ENCODE peak calls at places on chromosomes 16 and 17, in six cellular contexts. T, U, H, B, P and F are unnamed samples.

GRCh38 chr17:7586673-7587419 is 3.0 kb downstream of the SOX15 start:
- DNase-seq in P (no peak), H (peak; percentile 42), B (no peak), T (no peak), U (no peak), F (no peak)

GRCh38 chr16:27475561-27475960 is 73.6 kb downstream of the IL21R start:
- DNase-seq in H (no peak), U (no peak), B (peak; percentile 66), P (peak; percentile 95), T (no peak), F (no peak)

GRCh38 chr17:1422907-1423306 is 22.9 kb upstream of the YWHAE start:
- DNase-seq in P (peak; percentile 98), H (no peak), B (peak; percentile 87), T (no peak), U (no peak), F (no peak)

GRCh38 chr16:11016524-11016988 is 72.2 kb downstream of the CLEC16A start:
- DNase-seq in H (no peak), P (peak; percentile 28), T (no peak), U (no peak), B (no peak), F (no peak)

GRCh38 chr17:47834756-47835155 is 3.3 kb downstream of the LRRC46 start:
- DNase-seq in T (no peak), P (no peak), H (no peak), B (no peak), U (no peak), F (no peak)

GRCh38 chr16:67027046-67027445 is 1.9 kb upstream of the CBFB start:
- DNase-seq in U (peak; percentile 45), B (no peak), H (no peak), T (no peak), P (no peak), F (no peak)

GRCh38 chr17:50609376-50610074 is 25.2 kb upstream of the ABCC3 start:
- DNase-seq in T (no peak), U (no peak), H (no peak), P (no peak), B (no peak), F (no peak)

GRCh38 chr17:44607836-44608690 is 48.2 kb upstream of the MEIOC start:
- DNase-seq in T (no peak), H (peak; percentile 76), U (no peak), P (peak; percentile 74), B (peak; percentile 37), F (no peak)

GRCh38 chr16:68445458-68445857 is 2.9 kb downstream of the SMPD3 start:
- DNase-seq in P (peak; percentile 5), H (peak; percentile 68), T (no peak), B (no peak), U (no peak), F (no peak)

GRCh38 chr16:27181020-27181419 is 22.3 kb upstream of the KDM8 start:
- DNase-seq in H (no peak), P (no peak), U (no peak), T (no peak), B (no peak), F (no peak)

GRCh38 chr16:24758986-24759385 is 29.5 kb downstream of the TNRC6A start:
- DNase-seq in U (no peak), T (no peak), H (no peak), P (no peak), B (no peak), F (no peak)

GRCh38 chr17:76371656-76372628 is 12.5 kb upstream of the SPHK1 start:
- DNase-seq in T (no peak), U (no peak), P (peak; percentile 100), H (no peak), B (peak; percentile 92), F (no peak)

GRCh38 chr17:869567-870530 is 87.7 kb downstream of the MRM3 start:
- DNase-seq in B (no peak), U (peak; percentile 84), P (peak; percentile 76), H (no peak), T (no peak), F (no peak)

GRCh38 chr16:31215287-31216115 is 1.4 kb downstream of the PYDC1 start:
- DNase-seq in H (peak; percentile 77), U (no peak), T (no peak), B (no peak), P (peak; percentile 55), F (no peak)

GRCh38 chr17:33667052-33667509 is 374.0 kb upstream of the ASIC2 start:
- DNase-seq in B (no peak), H (no peak), P (no peak), T (no peak), U (no peak), F (no peak)

GRCh38 chr17:73156166-73156840 is 8.5 kb upstream of the SSTR2 start:
- DNase-seq in U (no peak), T (peak; percentile 54), B (peak; percentile 27), P (peak; percentile 68), H (peak; percentile 77), F (peak; percentile 36)

GRCh38 chr17:77319211-77320031 is 178.7 kb downstream of the SEC14L1 start:
- DNase-seq in P (peak; percentile 86), U (peak; percentile 97), H (peak; percentile 58), B (no peak), T (no peak), F (no peak)

GRCh38 chr17:77036136-77036840 is 104.5 kb upstream of the SEC14L1 start:
- DNase-seq in T (no peak), U (no peak), B (no peak), H (no peak), P (no peak), F (no peak)

GRCh38 chr17:37844158-37844976 is 79.8 kb upstream of the TBC1D3K start:
- DNase-seq in P (peak; percentile 58), H (peak; percentile 34), T (no peak), U (peak; percentile 67), B (peak; percentile 15), F (peak; percentile 50)

GRCh38 chr17:47197821-47198220 is 8.7 kb upstream of the CDC27 start:
- DNase-seq in T (no peak), U (no peak), H (no peak), B (no peak), P (no peak), F (no peak)

GRCh38 chr17:4327638-4328037 is 38.8 kb downstream of the UBE2G1 start:
- DNase-seq in P (peak; percentile 83), B (no peak), U (no peak), T (no peak), H (no peak), F (no peak)

DNA sequence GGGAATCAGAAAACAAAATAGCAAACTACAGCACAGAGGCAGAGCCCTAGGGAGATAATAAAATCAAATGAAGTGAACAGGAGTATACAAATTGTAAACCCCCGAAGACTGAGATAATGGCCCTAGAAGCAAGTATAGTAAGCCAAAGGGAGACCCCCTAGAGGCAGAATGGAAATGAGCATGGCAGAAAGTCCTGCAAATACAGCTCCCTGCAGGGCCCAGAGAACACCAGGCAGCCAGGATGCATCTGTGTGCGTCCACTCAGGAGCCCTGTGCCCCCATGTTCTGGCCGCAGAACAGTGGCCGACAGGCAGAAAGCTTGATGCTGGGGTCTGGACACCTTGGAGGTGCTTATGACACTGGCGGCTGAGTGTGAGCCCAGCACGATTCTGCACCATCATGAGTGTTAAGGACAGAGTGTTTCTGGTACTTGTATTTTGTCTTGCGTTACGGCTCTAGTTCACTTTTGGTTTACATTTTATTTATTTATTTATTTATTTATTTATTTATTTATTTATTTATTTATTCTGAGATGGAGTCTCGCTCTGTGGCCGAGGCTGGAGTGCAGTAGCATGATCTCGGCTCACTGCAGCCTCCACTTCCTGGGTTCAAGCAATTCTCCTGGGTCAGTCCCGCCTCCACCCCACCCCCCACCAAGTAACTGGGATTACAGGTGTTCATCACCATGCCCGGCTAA is 48.7 kb downstream of the RGS9 start:
- DNase-seq in H (no peak), P (no peak), U (no peak), T (no peak), B (no peak), F (no peak)
- TF ChIP-seq CTCF in H (peak; percentile 1), P (no peak), U (no peak), T (no peak), B (no peak), F (no peak)

GRCh38 chr17:63925615-63926014 is 6.5 kb downstream of the CD79B start:
- DNase-seq in T (no peak), U (no peak), H (no peak), P (no peak), B (no peak), F (no peak)
- TF ChIP-seq CTCF in T (no peak), U (no peak), H (no peak), P (no peak), B (no peak), F (no peak)

GRCh38 chr17:58427807-58428206 is 10.5 kb upstream of the RNF43 start:
- DNase-seq in T (no peak), H (no peak), P (no peak), U (no peak), B (no peak), F (no peak)

GRCh38 chr17:58436805-58437239 is 19.5 kb upstream of the RNF43 start:
- DNase-seq in B (no peak), T (no peak), U (no peak), H (no peak), P (no peak), F (no peak)

DNA sequence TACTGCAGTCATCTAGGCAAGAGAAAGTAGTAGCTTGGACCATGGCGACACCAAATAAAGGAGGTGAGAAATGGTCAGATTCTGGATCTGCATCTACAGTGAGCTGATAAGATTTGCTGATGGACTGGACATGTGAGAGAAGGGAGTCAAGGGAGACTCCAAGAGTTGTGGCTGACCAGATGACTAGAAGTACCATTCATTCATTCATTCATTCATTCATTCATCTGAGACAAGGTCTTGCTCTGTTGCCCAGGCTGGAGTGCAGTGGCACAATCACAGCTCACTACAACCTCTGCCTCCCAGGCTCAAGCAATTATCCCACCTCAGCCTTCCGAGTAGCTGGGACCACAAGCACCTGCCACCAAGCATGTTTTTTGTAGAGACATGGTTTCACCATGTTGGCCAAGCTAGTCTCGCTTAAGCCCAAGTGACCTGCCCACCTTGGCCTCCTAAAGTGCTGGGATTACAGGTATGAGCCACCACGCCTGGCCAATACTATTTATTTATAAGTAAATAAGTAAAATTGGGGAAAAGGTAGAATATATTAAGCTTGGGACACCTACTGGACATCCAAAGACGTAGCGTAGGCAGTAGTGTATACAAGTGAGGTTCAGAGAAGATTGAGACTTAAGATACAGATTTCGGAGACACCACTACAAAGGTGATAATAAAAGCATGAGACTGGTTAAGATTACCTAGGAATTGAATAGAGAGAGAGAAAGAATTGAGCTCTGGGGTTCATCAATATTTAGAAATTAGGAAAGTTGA is 15.7 kb upstream of the RNF43 start:
- DNase-seq in H (no peak), P (no peak), T (no peak), B (no peak), U (no peak), F (no peak)
- TF ChIP-seq CTCF in H (peak; percentile 24), P (no peak), T (no peak), B (no peak), U (no peak), F (no peak)

GRCh38 chr16:90081606-90081970 is 4.5 kb upstream of the PRDM7 start:
- DNase-seq in H (no peak), U (no peak), P (no peak), B (no peak), T (no peak), F (no peak)

GRCh38 chr16:90083139-90083538 is 6.0 kb upstream of the PRDM7 start:
- DNase-seq in T (no peak), P (no peak), B (no peak), H (no peak), U (no peak), F (no peak)

GRCh38 chr16:90078594-90078895 is 1.4 kb upstream of the PRDM7 start:
- DNase-seq in B (no peak), U (no peak), P (no peak), T (no peak), H (no peak), F (no peak)

GRCh38 chr16:90077240-90077756 is at the start of gene PRDM7:
- DNase-seq in B (peak; percentile 48), T (peak; percentile 92), U (peak; percentile 82), P (peak; percentile 94), H (peak; percentile 100), F (peak; percentile 92)

GRCh38 chr16:90077757-90078593 is 844 bp upstream of the PRDM7 start:
- DNase-seq in H (peak; percentile 66), T (no peak), P (peak; percentile 42), B (no peak), U (no peak), F (no peak)
- TF ChIP-seq CTCF in H (no peak), T (no peak), P (no peak), B (no peak), U (no peak), F (peak; percentile 29)